ENCODE peak calls at places on chromosome 17, in six cellular contexts. P is ELR; Q is stimulated activated CD8-positive, alpha-beta memory T cell treated with anti-CD3 and anti-CD28 coated beads, Interleukin-4, amount 100 ng/mL, for 24 hours; X is AG04449; K is fibroblast of the aortic adventitia; I is ovary. Y is an unnamed sample.

GRCh38 chr17:45997624-45998023 is 1.4 kb upstream of the STH start:
- DNase-seq in P (peak; percentile 45), Q (no peak), X (no peak), K (peak; percentile 49), I (no peak), Y (peak; percentile 66)

GRCh38 chr17:66056148-66056547 is 135.8 kb downstream of the CEP112 start:
- DNase-seq in P (no peak), Q (no peak), X (no peak), K (no peak), I (no peak), Y (no peak)

GRCh38 chr17:82424001-82424862 is 5.8 kb upstream of the OGFOD3 start:
- DNase-seq in P (peak; percentile 77), Q (peak; percentile 33), X (no peak), K (peak; percentile 64), I (no peak), Y (peak; percentile 36)

GRCh38 chr17:78325076-78325712 is 34.7 kb downstream of the SOCS3 start:
- DNase-seq in P (peak; percentile 89), Q (no peak), X (no peak), K (peak; percentile 46), I (peak; percentile 61), Y (peak; percentile 80)

GRCh38 chr17:61467416-61468262 is 15.4 kb downstream of the TBX4 start:
- DNase-seq in P (peak; percentile 65), Q (no peak), X (no peak), K (peak; percentile 53), I (no peak), Y (no peak)

GRCh38 chr17:17692353-17693252 is 11.3 kb downstream of the RAI1 start:
- DNase-seq in P (no peak), Q (no peak), X (no peak), K (no peak), I (no peak), Y (no peak)

GRCh38 chr17:5468075-5468473 is 708 bp downstream of the DHX33 start:
- DNase-seq in P (no peak), Q (no peak), X (no peak), K (no peak), I (no peak), Y (no peak)

GRCh38 chr17:62134397-62134796 is 69.3 kb upstream of the MED13 start:
- DNase-seq in P (peak; percentile 57), Q (no peak), X (peak; percentile 21), K (peak; percentile 6), I (no peak), Y (no peak)

GRCh38 chr17:64741924-64742670 is 80.0 kb upstream of the SMURF2 start:
- DNase-seq in P (peak; percentile 71), Q (no peak), X (no peak), K (peak; percentile 99), I (peak; percentile 34), Y (no peak)

GRCh38 chr17:49997773-49998703 is 3.0 kb upstream of the DLX3 start:
- DNase-seq in P (peak; percentile 92), Q (peak; percentile 66), X (peak; percentile 10), K (peak; percentile 87), I (peak; percentile 82), Y (peak; percentile 92)

GRCh38 chr17:28173071-28173561 is 130.6 kb downstream of the NLK start:
- DNase-seq in P (no peak), Q (no peak), X (no peak), K (peak; percentile 11), I (no peak), Y (no peak)

Y was measured in astrocyte of the hippocampus.